ENCODE peak calls at places on chromosomes 3 and 15, in ten cellular contexts. One of them, this sample, is unnamed.

GRCh38 chr3:48931944-48932580 is 13.4 kb downstream of the ARIH2 start:
- DNase-seq in AG09309: no peak
- DNase-seq in HepG2: no peak
- DNase-seq in glutamatergic neuron: no peak
- DNase-seq in neural crest cell: no peak
- DNase-seq in CD8-positive, alpha-beta T cell: no peak
- DNase-seq in lower lobe of right lung: no peak
- DNase-seq in cardiac muscle cell: no peak
- DNase-seq in ovary: no peak
- DNase-seq in cardiac fibroblast: no peak
- DNase-seq in this sample: no peak

GRCh38 chr3:13296662-13297061 is 123.5 kb downstream of the NUP210 start:
- DNase-seq in AG09309: no peak
- DNase-seq in HepG2: no peak
- DNase-seq in glutamatergic neuron: no peak
- DNase-seq in neural crest cell: no peak
- DNase-seq in CD8-positive, alpha-beta T cell: no peak
- DNase-seq in lower lobe of right lung: peak; percentile 2
- DNase-seq in cardiac muscle cell: no peak
- DNase-seq in ovary: no peak
- DNase-seq in cardiac fibroblast: no peak
- DNase-seq in this sample: no peak

GRCh38 chr15:31501074-31501473 is 174.4 kb downstream of the KLF13 start:
- DNase-seq in AG09309: no peak
- DNase-seq in HepG2: no peak
- DNase-seq in glutamatergic neuron: no peak
- DNase-seq in neural crest cell: no peak
- DNase-seq in CD8-positive, alpha-beta T cell: no peak
- DNase-seq in lower lobe of right lung: no peak
- DNase-seq in cardiac muscle cell: no peak
- DNase-seq in ovary: no peak
- DNase-seq in cardiac fibroblast: no peak
- DNase-seq in this sample: no peak

GRCh38 chr3:14791343-14791945 is 27.3 kb upstream of the FGD5 start:
- DNase-seq in AG09309: no peak
- DNase-seq in HepG2: peak; percentile 46
- DNase-seq in glutamatergic neuron: peak; percentile 82
- DNase-seq in neural crest cell: peak; percentile 68
- DNase-seq in CD8-positive, alpha-beta T cell: peak; percentile 25
- DNase-seq in lower lobe of right lung: peak; percentile 66
- DNase-seq in cardiac muscle cell: peak; percentile 65
- DNase-seq in ovary: peak; percentile 46
- DNase-seq in cardiac fibroblast: peak; percentile 46
- DNase-seq in this sample: peak; percentile 74

GRCh38 chr3:161274691-161275298 is 53.7 kb downstream of the NMD3 start:
- DNase-seq in AG09309: no peak
- DNase-seq in HepG2: peak; percentile 51
- DNase-seq in glutamatergic neuron: peak; percentile 47
- DNase-seq in neural crest cell: peak; percentile 20
- DNase-seq in CD8-positive, alpha-beta T cell: no peak
- DNase-seq in lower lobe of right lung: no peak
- DNase-seq in cardiac muscle cell: peak; percentile 71
- DNase-seq in ovary: no peak
- DNase-seq in cardiac fibroblast: peak; percentile 78
- DNase-seq in this sample: peak; percentile 25

GRCh38 chr3:10289785-10290355 is 2.9 kb downstream of the GHRL start:
- DNase-seq in AG09309: no peak
- DNase-seq in HepG2: no peak
- DNase-seq in glutamatergic neuron: peak; percentile 37
- DNase-seq in neural crest cell: no peak
- DNase-seq in CD8-positive, alpha-beta T cell: no peak
- DNase-seq in lower lobe of right lung: no peak
- DNase-seq in cardiac muscle cell: no peak
- DNase-seq in ovary: no peak
- DNase-seq in cardiac fibroblast: no peak
- DNase-seq in this sample: no peak

GRCh38 chr3:194575484-194576210 is 57.6 kb downstream of the TMEM44 start:
- DNase-seq in AG09309: no peak
- DNase-seq in HepG2: no peak
- DNase-seq in glutamatergic neuron: no peak
- DNase-seq in neural crest cell: no peak
- DNase-seq in CD8-positive, alpha-beta T cell: no peak
- DNase-seq in lower lobe of right lung: no peak
- DNase-seq in cardiac muscle cell: peak; percentile 98
- DNase-seq in ovary: peak; percentile 20
- DNase-seq in cardiac fibroblast: peak; percentile 96
- DNase-seq in this sample: no peak

GRCh38 chr3:170852307-170852706 is 17.7 kb downstream of the RPL22L1 start:
- DNase-seq in AG09309: no peak
- DNase-seq in HepG2: no peak
- DNase-seq in glutamatergic neuron: no peak
- DNase-seq in neural crest cell: no peak
- DNase-seq in CD8-positive, alpha-beta T cell: no peak
- DNase-seq in lower lobe of right lung: no peak
- DNase-seq in cardiac muscle cell: no peak
- DNase-seq in ovary: no peak
- DNase-seq in cardiac fibroblast: no peak
- DNase-seq in this sample: no peak

GRCh38 chr15:26503998-26504397 is 268.9 kb downstream of the GABRB3 start:
- DNase-seq in AG09309: no peak
- DNase-seq in HepG2: no peak
- DNase-seq in glutamatergic neuron: no peak
- DNase-seq in neural crest cell: no peak
- DNase-seq in CD8-positive, alpha-beta T cell: no peak
- DNase-seq in lower lobe of right lung: no peak
- DNase-seq in cardiac muscle cell: no peak
- DNase-seq in ovary: no peak
- DNase-seq in cardiac fibroblast: no peak
- DNase-seq in this sample: no peak

GRCh38 chr3:122916084-122916483 is 111.5 kb downstream of the SEMA5B start:
- DNase-seq in AG09309: no peak
- DNase-seq in HepG2: no peak
- DNase-seq in glutamatergic neuron: no peak
- DNase-seq in neural crest cell: no peak
- DNase-seq in CD8-positive, alpha-beta T cell: no peak
- DNase-seq in lower lobe of right lung: no peak
- DNase-seq in cardiac muscle cell: no peak
- DNase-seq in ovary: no peak
- DNase-seq in cardiac fibroblast: no peak
- DNase-seq in this sample: peak; percentile 17

GRCh38 chr15:42826251-42826890 is 89.4 kb upstream of the CDAN1 start:
- DNase-seq in AG09309: no peak
- DNase-seq in HepG2: no peak
- DNase-seq in glutamatergic neuron: no peak
- DNase-seq in neural crest cell: no peak
- DNase-seq in CD8-positive, alpha-beta T cell: no peak
- DNase-seq in lower lobe of right lung: no peak
- DNase-seq in cardiac muscle cell: no peak
- DNase-seq in ovary: no peak
- DNase-seq in cardiac fibroblast: peak; percentile 9
- DNase-seq in this sample: no peak

GRCh38 chr3:60463655-60464054 is 787.6 kb downstream of the FHIT start:
- DNase-seq in AG09309: no peak
- DNase-seq in HepG2: no peak
- DNase-seq in glutamatergic neuron: no peak
- DNase-seq in neural crest cell: no peak
- DNase-seq in CD8-positive, alpha-beta T cell: no peak
- DNase-seq in lower lobe of right lung: no peak
- DNase-seq in cardiac muscle cell: no peak
- DNase-seq in ovary: no peak
- DNase-seq in cardiac fibroblast: no peak
- DNase-seq in this sample: no peak

GRCh38 chr3:136995652-136996051 is 37.9 kb downstream of the IL20RB start:
- DNase-seq in AG09309: no peak
- DNase-seq in HepG2: no peak
- DNase-seq in glutamatergic neuron: no peak
- DNase-seq in neural crest cell: no peak
- DNase-seq in CD8-positive, alpha-beta T cell: no peak
- DNase-seq in lower lobe of right lung: no peak
- DNase-seq in cardiac muscle cell: peak; percentile 44
- DNase-seq in ovary: no peak
- DNase-seq in cardiac fibroblast: peak; percentile 31
- DNase-seq in this sample: no peak

GRCh38 chr3:138381950-138382715 is 33.8 kb downstream of the MRAS start:
- DNase-seq in AG09309: peak; percentile 21
- DNase-seq in HepG2: peak; percentile 49
- DNase-seq in glutamatergic neuron: no peak
- DNase-seq in neural crest cell: no peak
- DNase-seq in CD8-positive, alpha-beta T cell: no peak
- DNase-seq in lower lobe of right lung: peak; percentile 82
- DNase-seq in cardiac muscle cell: peak; percentile 80
- DNase-seq in ovary: peak; percentile 81
- DNase-seq in cardiac fibroblast: peak; percentile 61
- DNase-seq in this sample: no peak

GRCh38 chr3:9205345-9206143 is 43.9 kb downstream of the SRGAP3 start:
- DNase-seq in AG09309: no peak
- DNase-seq in HepG2: no peak
- DNase-seq in glutamatergic neuron: no peak
- DNase-seq in neural crest cell: no peak
- DNase-seq in CD8-positive, alpha-beta T cell: no peak
- DNase-seq in lower lobe of right lung: no peak
- DNase-seq in cardiac muscle cell: no peak
- DNase-seq in ovary: no peak
- DNase-seq in cardiac fibroblast: no peak
- DNase-seq in this sample: no peak

DNA sequence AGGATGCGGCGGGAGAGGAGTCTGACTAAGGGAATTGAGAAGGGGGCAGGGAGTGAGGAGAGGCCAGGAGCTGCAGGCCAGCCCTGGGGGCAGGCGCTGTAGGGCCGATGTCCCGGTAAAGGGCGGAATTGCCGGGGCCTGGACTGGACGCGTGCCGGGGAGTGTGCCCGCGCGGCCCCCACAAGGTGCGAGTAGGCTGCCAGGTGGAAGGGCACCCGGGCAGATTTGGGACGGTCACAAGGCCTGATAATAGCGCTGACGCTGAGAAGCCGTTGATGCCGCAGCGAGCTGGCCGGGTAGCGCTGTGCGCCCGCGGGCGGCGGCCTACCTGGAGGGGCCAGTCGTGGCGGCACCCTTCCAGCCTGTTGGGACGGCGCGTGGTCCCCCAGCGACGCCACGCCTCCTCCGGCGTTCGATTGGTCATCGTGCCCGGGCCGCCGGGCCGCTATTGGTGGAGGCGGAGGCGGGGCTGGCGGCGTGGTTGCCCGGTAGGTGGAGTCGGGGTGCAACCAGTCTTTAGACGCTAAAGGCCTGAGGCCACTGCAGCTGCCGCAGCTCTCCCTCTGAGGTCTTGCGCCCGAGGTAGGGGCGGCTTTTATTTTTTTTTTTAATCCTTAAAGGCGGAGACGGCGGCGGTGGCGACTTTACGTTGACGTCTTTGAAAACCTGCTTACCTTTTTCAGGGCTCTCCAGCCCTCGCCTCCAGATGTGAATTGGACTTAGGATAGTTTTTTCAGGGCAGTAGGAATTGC is 919 bp downstream of the SLC25A38 start:
- DNase-seq in AG09309: peak; percentile 63
- DNase-seq in HepG2: peak; percentile 89
- DNase-seq in glutamatergic neuron: peak; percentile 99
- DNase-seq in neural crest cell: peak; percentile 94
- DNase-seq in CD8-positive, alpha-beta T cell: peak; percentile 90
- DNase-seq in lower lobe of right lung: peak; percentile 98
- DNase-seq in cardiac muscle cell: peak; percentile 96
- DNase-seq in ovary: peak; percentile 95
- DNase-seq in cardiac fibroblast: peak; percentile 91
- DNase-seq in this sample: peak; percentile 97
- TF ChIP-seq CTCF in AG09309: peak; percentile 10
- TF ChIP-seq CTCF in HepG2: no peak
- TF ChIP-seq CTCF in glutamatergic neuron: no peak
- TF ChIP-seq CTCF in neural crest cell: no peak
- TF ChIP-seq CTCF in CD8-positive, alpha-beta T cell: no peak
- TF ChIP-seq CTCF in lower lobe of right lung: peak; percentile 27
- TF ChIP-seq CTCF in cardiac muscle cell: no peak
- TF ChIP-seq CTCF in ovary: peak; percentile 43
- TF ChIP-seq CTCF in cardiac fibroblast: no peak
- TF ChIP-seq CTCF in this sample: no peak

GRCh38 chr15:64979252-64979710 is 10.4 kb downstream of the SPG21 start:
- DNase-seq in AG09309: no peak
- DNase-seq in HepG2: no peak
- DNase-seq in glutamatergic neuron: no peak
- DNase-seq in neural crest cell: no peak
- DNase-seq in CD8-positive, alpha-beta T cell: no peak
- DNase-seq in lower lobe of right lung: no peak
- DNase-seq in cardiac muscle cell: no peak
- DNase-seq in ovary: no peak
- DNase-seq in cardiac fibroblast: no peak
- DNase-seq in this sample: no peak
- TF ChIP-seq CTCF in AG09309: no peak
- TF ChIP-seq CTCF in HepG2: no peak
- TF ChIP-seq CTCF in glutamatergic neuron: no peak
- TF ChIP-seq CTCF in neural crest cell: no peak
- TF ChIP-seq CTCF in CD8-positive, alpha-beta T cell: no peak
- TF ChIP-seq CTCF in lower lobe of right lung: no peak
- TF ChIP-seq CTCF in cardiac muscle cell: no peak
- TF ChIP-seq CTCF in ovary: no peak
- TF ChIP-seq CTCF in cardiac fibroblast: no peak
- TF ChIP-seq CTCF in this sample: no peak

GRCh38 chr3:113277886-113278598 is 66.7 kb downstream of the BOC start:
- DNase-seq in AG09309: no peak
- DNase-seq in HepG2: no peak
- DNase-seq in glutamatergic neuron: no peak
- DNase-seq in neural crest cell: no peak
- DNase-seq in CD8-positive, alpha-beta T cell: no peak
- DNase-seq in lower lobe of right lung: no peak
- DNase-seq in cardiac muscle cell: no peak
- DNase-seq in ovary: no peak
- DNase-seq in cardiac fibroblast: no peak
- DNase-seq in this sample: peak; percentile 43
- TF ChIP-seq CTCF in AG09309: no peak
- TF ChIP-seq CTCF in HepG2: peak; percentile 15
- TF ChIP-seq CTCF in glutamatergic neuron: no peak
- TF ChIP-seq CTCF in neural crest cell: no peak
- TF ChIP-seq CTCF in CD8-positive, alpha-beta T cell: no peak
- TF ChIP-seq CTCF in lower lobe of right lung: no peak
- TF ChIP-seq CTCF in cardiac muscle cell: no peak
- TF ChIP-seq CTCF in ovary: no peak
- TF ChIP-seq CTCF in cardiac fibroblast: peak; percentile 25
- TF ChIP-seq CTCF in this sample: peak; percentile 46

DNA sequence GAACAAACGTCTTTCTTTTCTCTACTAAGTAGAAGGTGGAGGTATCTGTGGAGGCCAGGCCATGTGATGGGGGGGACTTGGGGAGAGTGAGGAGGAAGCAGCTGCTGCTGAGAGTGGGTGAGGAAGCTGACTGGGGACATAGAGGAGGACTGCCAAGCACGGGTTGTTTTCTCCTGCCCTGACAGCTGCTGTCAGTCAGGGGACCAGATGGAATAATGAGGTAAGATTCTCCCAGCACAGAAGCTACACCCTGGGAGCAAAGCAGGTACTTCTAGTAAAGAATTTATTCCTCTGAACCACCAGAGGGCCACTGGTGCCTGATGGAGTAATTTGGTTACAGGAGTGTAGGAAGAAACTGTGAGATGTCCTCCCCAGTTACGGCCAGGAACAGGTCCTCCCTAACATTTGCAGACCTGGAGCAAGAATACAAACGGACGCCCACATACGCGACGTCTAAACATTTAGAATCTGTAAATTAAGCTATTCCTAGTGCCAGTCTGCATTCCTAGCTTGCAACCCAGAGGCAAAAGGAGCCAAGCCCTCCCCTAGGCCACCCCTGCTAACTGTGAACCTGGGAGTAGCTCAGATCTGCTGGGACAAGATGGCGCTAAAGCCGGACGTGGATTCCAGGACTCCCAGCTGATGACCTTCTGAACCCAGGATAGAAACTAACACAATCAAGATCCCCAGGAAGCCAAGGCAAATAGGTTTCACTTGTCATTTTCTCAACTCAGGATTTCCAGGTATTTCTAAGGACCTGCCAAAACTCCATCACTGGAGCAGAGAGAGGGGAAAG is 14.8 kb downstream of the CRYGS start:
- DNase-seq in AG09309: no peak
- DNase-seq in HepG2: no peak
- DNase-seq in glutamatergic neuron: no peak
- DNase-seq in neural crest cell: no peak
- DNase-seq in CD8-positive, alpha-beta T cell: no peak
- DNase-seq in lower lobe of right lung: no peak
- DNase-seq in cardiac muscle cell: no peak
- DNase-seq in ovary: no peak
- DNase-seq in cardiac fibroblast: no peak
- DNase-seq in this sample: no peak
- TF ChIP-seq CTCF in AG09309: no peak
- TF ChIP-seq CTCF in HepG2: peak; percentile 11
- TF ChIP-seq CTCF in glutamatergic neuron: peak; percentile 19
- TF ChIP-seq CTCF in neural crest cell: no peak
- TF ChIP-seq CTCF in CD8-positive, alpha-beta T cell: no peak
- TF ChIP-seq CTCF in lower lobe of right lung: no peak
- TF ChIP-seq CTCF in cardiac muscle cell: no peak
- TF ChIP-seq CTCF in ovary: no peak
- TF ChIP-seq CTCF in cardiac fibroblast: no peak
- TF ChIP-seq CTCF in this sample: peak; percentile 16